ENCODE peak calls at places on chromosomes 3 and 15, in eight cellular contexts. R is GM23338, X is HL-60, T is SK-N-SH, U is spleen, O is sigmoid colon, Z is HCT116, A is transverse colon. W is an unnamed sample.

GRCh38 chr3:13044496-13045244 is 28.6 kb downstream of the IQSEC1 start:
- DNase-seq in U (no peak), Z (no peak), O (no peak), R (no peak), A (no peak), X (no peak), T (no peak), W (no peak)

GRCh38 chr3:156687023-156687422 is 12.6 kb downstream of the TIPARP start:
- DNase-seq in R (no peak), Z (no peak), O (no peak), T (no peak), A (no peak), U (no peak), X (no peak), W (no peak)

GRCh38 chr15:55993111-55993803 is at the start of gene NEDD4:
- DNase-seq in A (peak), U (peak), Z (peak), O (peak), X (peak), R (peak), T (peak), W (peak)

GRCh38 chr3:23594897-23595670 is 210.7 kb upstream of the UBE2E1 start:
- DNase-seq in A (no peak), Z (no peak), T (no peak), X (no peak), O (no peak), R (no peak), U (no peak), W (no peak)

GRCh38 chr3:64022451-64023186 is 675 bp downstream of the PSMD6 start:
- DNase-seq in O (no peak), T (peak), U (peak), A (no peak), R (no peak), Z (no peak), X (no peak), W (no peak)

GRCh38 chr3:35666893-35667292 is 27.6 kb downstream of the ARPP21 start:
- DNase-seq in A (no peak), Z (no peak), T (no peak), X (no peak), U (no peak), O (no peak), R (no peak), W (no peak)

GRCh38 chr3:147705626-147706025 is 296.5 kb downstream of the ZIC1 start:
- DNase-seq in Z (no peak), A (no peak), T (no peak), O (no peak), X (no peak), R (no peak), U (no peak), W (no peak)

GRCh38 chr3:169477790-169478189 is 185.7 kb downstream of the MECOM start:
- DNase-seq in O (no peak), X (no peak), A (no peak), Z (no peak), T (no peak), U (no peak), R (no peak), W (no peak)

GRCh38 chr3:182179631-182180030 is 467.9 kb downstream of the SOX2 start:
- DNase-seq in R (no peak), O (no peak), T (no peak), U (no peak), X (no peak), A (no peak), Z (no peak), W (no peak)

GRCh38 chr15:35289029-35289617 is 204.0 kb upstream of the NANOGP8 start:
- DNase-seq in Z (peak), A (no peak), O (no peak), U (no peak), X (no peak), T (peak), R (peak), W (no peak)

GRCh38 chr15:96038650-96039049 is 291.9 kb upstream of the NR2F2 start:
- DNase-seq in T (no peak), Z (no peak), X (no peak), O (no peak), U (no peak), R (no peak), A (no peak), W (no peak)

GRCh38 chr3:129037093-129037419 is 23.5 kb upstream of the GP9 start:
- DNase-seq in Z (no peak), T (peak), U (no peak), O (peak), R (no peak), A (no peak), X (no peak), W (no peak)

GRCh38 chr3:129033619-129034321 is 26.8 kb upstream of the GP9 start:
- DNase-seq in R (no peak), T (peak), Z (no peak), X (no peak), O (no peak), U (no peak), A (no peak), W (no peak)

GRCh38 chr3:129034650-129035049 is 25.9 kb upstream of the GP9 start:
- DNase-seq in X (no peak), O (no peak), A (no peak), R (no peak), Z (no peak), U (no peak), T (peak), W (no peak)

GRCh38 chr3:129036234-129037092 is 24.1 kb upstream of the GP9 start:
- DNase-seq in Z (no peak), A (no peak), O (no peak), T (no peak), R (no peak), U (no peak), X (no peak), W (no peak)

GRCh38 chr3:129035360-129036233 is 25.0 kb upstream of the GP9 start:
- DNase-seq in U (no peak), O (no peak), A (no peak), X (no peak), R (no peak), T (peak), Z (no peak), W (no peak)
- TF ChIP-seq POLR2AphosphoS5 in U (no peak), O (no peak), A (no peak), X (no peak), R (no peak), T (no peak), Z (no peak), W (no peak)

GRCh38 chr3:72263223-72264015 is 478.5 kb upstream of the PROK2 start:
- DNase-seq in Z (no peak), A (no peak), U (no peak), T (no peak), X (no peak), R (no peak), O (no peak), W (no peak)
- TF ChIP-seq CTCF in Z (no peak), A (no peak), U (no peak), T (no peak), X (no peak), R (no peak), O (no peak), W (no peak)

GRCh38 chr15:98592136-98592535 is 56.2 kb upstream of the IGF1R start:
- DNase-seq in A (no peak), Z (no peak), T (no peak), O (no peak), X (no peak), R (no peak), U (no peak), W (no peak)
- H3K27ac ChIP-seq in A (no peak), Z (no peak), T (no peak), O (no peak), X (no peak), R (no peak), U (no peak), W (no peak)

DNA sequence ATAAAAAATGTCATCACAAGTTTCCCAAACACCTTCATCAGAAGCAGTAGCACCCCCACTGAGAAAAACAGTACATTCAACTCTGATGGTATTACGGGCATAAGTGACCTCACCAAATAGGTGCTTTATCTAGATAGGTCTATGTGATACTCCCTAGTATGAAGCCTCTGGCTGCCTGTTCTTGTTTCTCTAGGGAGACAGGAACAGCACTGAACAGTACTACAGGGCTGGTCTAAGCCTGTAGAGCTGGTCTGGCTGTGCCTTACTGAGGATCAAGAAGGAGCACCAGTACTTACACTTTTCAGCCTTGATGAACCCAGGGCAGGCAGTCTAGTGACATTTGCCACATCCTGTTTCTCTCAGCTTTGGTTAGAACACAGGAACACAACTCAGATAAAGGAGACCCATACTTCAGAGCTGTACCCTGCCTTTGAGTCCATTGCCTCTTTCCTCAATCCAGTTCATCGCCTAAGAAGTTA is 35.9 kb downstream of the OXNAD1 start:
- DNase-seq in R (no peak), U (no peak), Z (no peak), T (no peak), X (no peak), O (no peak), A (peak), W (no peak)
- TF ChIP-seq POLR2AphosphoS5 in R (no peak), U (no peak), Z (no peak), T (no peak), X (no peak), O (no peak), A (peak), W (no peak)